ENCODE peak calls at places on chromosomes 4 and X, in eight cellular contexts. One of them, this sample, is unnamed.

GRCh38 chrX:22073928-22074327 is 41.8 kb downstream of the PHEX start:
- DNase-seq in upper lobe of left lung: no peak
- DNase-seq in PC-3: no peak
- DNase-seq in sigmoid colon: no peak
- DNase-seq in fibroblast of lung: no peak
- DNase-seq in endothelial cell of umbilical vein: no peak
- DNase-seq in heart right ventricle: no peak
- DNase-seq in lower lobe of right lung: no peak
- DNase-seq in this sample: no peak

GRCh38 chr4:13097971-13098370 is 386.2 kb downstream of the RAB28 start:
- DNase-seq in sigmoid colon: no peak
- DNase-seq in lower lobe of right lung: no peak
- DNase-seq in endothelial cell of umbilical vein: no peak
- DNase-seq in fibroblast of lung: no peak
- DNase-seq in upper lobe of left lung: no peak
- DNase-seq in heart right ventricle: no peak
- DNase-seq in PC-3: no peak
- DNase-seq in this sample: no peak

GRCh38 chrX:39854772-39855747 is 242.7 kb downstream of the BCOR start:
- DNase-seq in heart right ventricle: no peak
- DNase-seq in lower lobe of right lung: no peak
- DNase-seq in upper lobe of left lung: peak; percentile 35
- DNase-seq in endothelial cell of umbilical vein: no peak
- DNase-seq in fibroblast of lung: no peak
- DNase-seq in sigmoid colon: no peak
- DNase-seq in PC-3: no peak
- DNase-seq in this sample: no peak

GRCh38 chr4:159003420-159004253 is 99.2 kb upstream of the RAPGEF2 start:
- DNase-seq in heart right ventricle: no peak
- DNase-seq in lower lobe of right lung: no peak
- DNase-seq in fibroblast of lung: no peak
- DNase-seq in sigmoid colon: no peak
- DNase-seq in PC-3: no peak
- DNase-seq in endothelial cell of umbilical vein: peak; percentile 81
- DNase-seq in upper lobe of left lung: no peak
- DNase-seq in this sample: no peak

GRCh38 chrX:44016906-44017305 is 43.7 kb upstream of the NDP start:
- DNase-seq in fibroblast of lung: no peak
- DNase-seq in endothelial cell of umbilical vein: no peak
- DNase-seq in sigmoid colon: no peak
- DNase-seq in upper lobe of left lung: no peak
- DNase-seq in heart right ventricle: no peak
- DNase-seq in lower lobe of right lung: no peak
- DNase-seq in PC-3: no peak
- DNase-seq in this sample: no peak

GRCh38 chr4:102815981-102816380 is 11.4 kb downstream of the UBE2D3 start:
- DNase-seq in PC-3: peak; percentile 79
- DNase-seq in sigmoid colon: no peak
- DNase-seq in upper lobe of left lung: no peak
- DNase-seq in fibroblast of lung: peak; percentile 83
- DNase-seq in lower lobe of right lung: no peak
- DNase-seq in heart right ventricle: no peak
- DNase-seq in endothelial cell of umbilical vein: peak; percentile 19
- DNase-seq in this sample: no peak

GRCh38 chr4:168162604-168163003 is 70.3 kb downstream of the ANXA10 start:
- DNase-seq in PC-3: no peak
- DNase-seq in upper lobe of left lung: no peak
- DNase-seq in sigmoid colon: no peak
- DNase-seq in lower lobe of right lung: no peak
- DNase-seq in fibroblast of lung: no peak
- DNase-seq in heart right ventricle: no peak
- DNase-seq in endothelial cell of umbilical vein: no peak
- DNase-seq in this sample: no peak

GRCh38 chr4:102705391-102705935 is 55.3 kb downstream of the MANBA start:
- DNase-seq in lower lobe of right lung: no peak
- DNase-seq in upper lobe of left lung: no peak
- DNase-seq in fibroblast of lung: no peak
- DNase-seq in heart right ventricle: no peak
- DNase-seq in endothelial cell of umbilical vein: no peak
- DNase-seq in PC-3: no peak
- DNase-seq in sigmoid colon: no peak
- DNase-seq in this sample: no peak

GRCh38 chr4:25238052-25238451 is 4.2 kb downstream of the PI4K2B start:
- DNase-seq in endothelial cell of umbilical vein: no peak
- DNase-seq in heart right ventricle: no peak
- DNase-seq in fibroblast of lung: no peak
- DNase-seq in PC-3: no peak
- DNase-seq in upper lobe of left lung: no peak
- DNase-seq in lower lobe of right lung: no peak
- DNase-seq in sigmoid colon: no peak
- DNase-seq in this sample: no peak

GRCh38 chrX:129755779-129756650 is 17.2 kb downstream of the XPNPEP2 start:
- DNase-seq in heart right ventricle: no peak
- DNase-seq in fibroblast of lung: no peak
- DNase-seq in sigmoid colon: no peak
- DNase-seq in endothelial cell of umbilical vein: no peak
- DNase-seq in lower lobe of right lung: no peak
- DNase-seq in upper lobe of left lung: no peak
- DNase-seq in PC-3: no peak
- DNase-seq in this sample: no peak

GRCh38 chr4:70925899-70926635 is 23.9 kb downstream of the MOB1B start:
- DNase-seq in upper lobe of left lung: no peak
- DNase-seq in lower lobe of right lung: no peak
- DNase-seq in fibroblast of lung: no peak
- DNase-seq in endothelial cell of umbilical vein: no peak
- DNase-seq in sigmoid colon: no peak
- DNase-seq in PC-3: no peak
- DNase-seq in heart right ventricle: no peak
- DNase-seq in this sample: no peak

GRCh38 chr4:6969826-6970800 is 60.5 kb downstream of the TBC1D14 start:
- DNase-seq in heart right ventricle: no peak
- DNase-seq in lower lobe of right lung: no peak
- DNase-seq in sigmoid colon: no peak
- DNase-seq in upper lobe of left lung: no peak
- DNase-seq in fibroblast of lung: no peak
- DNase-seq in PC-3: no peak
- DNase-seq in endothelial cell of umbilical vein: no peak
- DNase-seq in this sample: no peak

GRCh38 chr4:74805601-74806000 is 11.3 kb upstream of the BTC start:
- DNase-seq in endothelial cell of umbilical vein: peak; percentile 4
- DNase-seq in heart right ventricle: no peak
- DNase-seq in fibroblast of lung: peak; percentile 57
- DNase-seq in sigmoid colon: no peak
- DNase-seq in upper lobe of left lung: no peak
- DNase-seq in PC-3: peak; percentile 85
- DNase-seq in lower lobe of right lung: no peak
- DNase-seq in this sample: no peak

GRCh38 chr4:52106142-52106541 is 55.0 kb downstream of the SPATA18 start:
- DNase-seq in sigmoid colon: no peak
- DNase-seq in PC-3: no peak
- DNase-seq in fibroblast of lung: no peak
- DNase-seq in endothelial cell of umbilical vein: no peak
- DNase-seq in lower lobe of right lung: no peak
- DNase-seq in upper lobe of left lung: no peak
- DNase-seq in heart right ventricle: no peak
- DNase-seq in this sample: no peak

GRCh38 chrX:150704030-150704613 is 10.9 kb downstream of the MTMR1 start:
- DNase-seq in sigmoid colon: no peak
- DNase-seq in heart right ventricle: no peak
- DNase-seq in endothelial cell of umbilical vein: peak; percentile 79
- DNase-seq in upper lobe of left lung: no peak
- DNase-seq in PC-3: peak; percentile 67
- DNase-seq in fibroblast of lung: no peak
- DNase-seq in lower lobe of right lung: no peak
- DNase-seq in this sample: no peak

GRCh38 chr4:31125496-31125895 is 405.3 kb downstream of the PCDH7 start:
- DNase-seq in fibroblast of lung: no peak
- DNase-seq in lower lobe of right lung: no peak
- DNase-seq in sigmoid colon: no peak
- DNase-seq in upper lobe of left lung: no peak
- DNase-seq in PC-3: no peak
- DNase-seq in endothelial cell of umbilical vein: no peak
- DNase-seq in heart right ventricle: no peak
- DNase-seq in this sample: no peak

GRCh38 chr4:38075370-38076152 is 115.4 kb downstream of the PTTG2 start:
- DNase-seq in lower lobe of right lung: no peak
- DNase-seq in endothelial cell of umbilical vein: peak; percentile 30
- DNase-seq in sigmoid colon: no peak
- DNase-seq in PC-3: no peak
- DNase-seq in fibroblast of lung: peak; percentile 83
- DNase-seq in heart right ventricle: peak; percentile 58
- DNase-seq in upper lobe of left lung: peak; percentile 30
- DNase-seq in this sample: no peak
- H3K27ac ChIP-seq in lower lobe of right lung: peak overlapping the region; percentile 66
- H3K27ac ChIP-seq in endothelial cell of umbilical vein: no peak overlapping the region
- H3K27ac ChIP-seq in sigmoid colon: peak overlapping the region; percentile 52
- H3K27ac ChIP-seq in PC-3: no peak overlapping the region
- H3K27ac ChIP-seq in fibroblast of lung: no peak overlapping the region
- H3K27ac ChIP-seq in heart right ventricle: peak overlapping the region; percentile 80
- H3K27ac ChIP-seq in upper lobe of left lung: peak overlapping the region; percentile 74
- H3K27ac ChIP-seq in this sample: peak overlapping the region; percentile 74

DNA sequence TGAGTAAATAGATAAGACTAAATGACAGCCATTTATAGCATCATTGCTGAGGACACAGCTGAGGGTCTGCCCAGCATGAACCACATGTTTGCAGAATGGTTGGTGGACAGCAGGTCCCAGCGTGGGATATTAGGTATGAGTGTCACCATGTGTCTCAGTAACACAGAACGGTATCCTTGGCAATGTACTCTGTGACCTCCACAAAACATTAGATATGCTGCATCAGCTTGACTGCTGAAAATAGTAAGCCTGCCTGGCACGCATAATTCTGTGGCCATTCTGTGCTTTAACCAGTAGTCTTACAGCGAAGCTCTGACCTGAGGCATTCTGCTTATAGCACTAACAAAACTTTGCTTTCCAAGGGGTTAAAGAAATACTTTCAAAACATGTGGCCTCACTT is 32.0 kb downstream of the LIMCH1 start:
- DNase-seq in sigmoid colon: no peak
- DNase-seq in lower lobe of right lung: no peak
- DNase-seq in endothelial cell of umbilical vein: no peak
- DNase-seq in PC-3: no peak
- DNase-seq in upper lobe of left lung: no peak
- DNase-seq in heart right ventricle: peak; percentile 70
- DNase-seq in fibroblast of lung: no peak
- DNase-seq in this sample: no peak
- H3K4me3 ChIP-seq in sigmoid colon: no peak overlapping the region
- H3K4me3 ChIP-seq in lower lobe of right lung: no peak overlapping the region
- H3K4me3 ChIP-seq in endothelial cell of umbilical vein: no peak overlapping the region
- H3K4me3 ChIP-seq in PC-3: no peak overlapping the region
- H3K4me3 ChIP-seq in upper lobe of left lung: no peak overlapping the region
- H3K4me3 ChIP-seq in heart right ventricle: no peak overlapping the region
- H3K4me3 ChIP-seq in fibroblast of lung: no peak overlapping the region
- H3K4me3 ChIP-seq in this sample: no peak overlapping the region

DNA sequence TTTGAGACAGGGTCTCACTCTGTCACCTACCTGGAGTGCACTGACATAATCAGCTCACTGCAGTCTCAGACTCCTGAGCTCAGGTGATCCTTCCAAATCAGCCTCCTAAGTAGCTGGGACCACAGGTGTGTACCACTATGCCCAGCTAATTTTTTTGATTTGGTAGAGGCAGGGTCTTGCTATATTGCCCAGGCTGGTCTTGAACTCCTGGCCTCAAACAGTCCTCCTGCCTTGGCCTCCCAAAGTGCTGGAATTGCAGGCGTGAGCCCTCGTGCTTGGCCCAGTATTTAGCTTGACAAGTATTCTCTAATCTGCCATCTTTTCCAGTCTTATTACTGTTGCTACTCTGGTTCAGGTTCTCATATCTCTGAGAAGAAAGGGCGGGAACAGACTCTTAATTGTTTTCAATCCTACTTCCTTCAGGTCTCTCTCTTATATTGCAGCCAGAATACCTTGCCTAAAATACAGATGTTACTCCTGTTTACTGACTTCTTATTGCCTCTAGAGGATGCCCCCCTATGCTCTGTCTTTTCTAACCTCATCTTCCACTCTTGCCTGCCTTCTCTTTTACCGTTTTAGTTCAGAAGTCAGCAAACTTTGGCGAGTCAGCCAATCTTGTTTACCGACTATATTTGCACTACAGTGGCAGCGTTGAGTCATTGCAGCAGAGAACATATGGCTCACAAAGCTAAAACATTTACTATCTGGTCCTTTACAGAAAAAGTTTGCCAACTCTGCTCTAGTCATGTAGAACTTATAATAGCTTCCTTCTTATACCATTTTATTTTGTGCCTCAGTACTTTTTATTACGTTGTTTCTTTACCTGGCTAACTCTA is 19.0 kb downstream of the MRPL1 start:
- DNase-seq in PC-3: peak; percentile 72
- DNase-seq in heart right ventricle: no peak
- DNase-seq in upper lobe of left lung: no peak
- DNase-seq in fibroblast of lung: peak; percentile 39
- DNase-seq in endothelial cell of umbilical vein: no peak
- DNase-seq in lower lobe of right lung: no peak
- DNase-seq in sigmoid colon: no peak
- DNase-seq in this sample: no peak
- H3K27ac ChIP-seq in PC-3: peak overlapping the region; percentile 49
- H3K27ac ChIP-seq in heart right ventricle: no peak overlapping the region
- H3K27ac ChIP-seq in upper lobe of left lung: no peak overlapping the region
- H3K27ac ChIP-seq in fibroblast of lung: no peak overlapping the region
- H3K27ac ChIP-seq in endothelial cell of umbilical vein: no peak overlapping the region
- H3K27ac ChIP-seq in lower lobe of right lung: no peak overlapping the region
- H3K27ac ChIP-seq in sigmoid colon: no peak overlapping the region
- H3K27ac ChIP-seq in this sample: no peak overlapping the region

GRCh38 chr4:78459327-78459726 is 92.2 kb upstream of the ANXA3 start:
- DNase-seq in sigmoid colon: no peak
- DNase-seq in lower lobe of right lung: no peak
- DNase-seq in heart right ventricle: no peak
- DNase-seq in PC-3: no peak
- DNase-seq in endothelial cell of umbilical vein: no peak
- DNase-seq in upper lobe of left lung: no peak
- DNase-seq in fibroblast of lung: no peak
- DNase-seq in this sample: no peak

GRCh38 chr4:78460368-78460767 is 91.2 kb upstream of the ANXA3 start:
- DNase-seq in sigmoid colon: no peak
- DNase-seq in upper lobe of left lung: no peak
- DNase-seq in PC-3: no peak
- DNase-seq in endothelial cell of umbilical vein: no peak
- DNase-seq in fibroblast of lung: no peak
- DNase-seq in lower lobe of right lung: no peak
- DNase-seq in heart right ventricle: no peak
- DNase-seq in this sample: no peak

GRCh38 chr4:78454016-78454415 is 97.6 kb upstream of the ANXA3 start:
- DNase-seq in lower lobe of right lung: no peak
- DNase-seq in sigmoid colon: no peak
- DNase-seq in fibroblast of lung: no peak
- DNase-seq in heart right ventricle: no peak
- DNase-seq in endothelial cell of umbilical vein: no peak
- DNase-seq in PC-3: no peak
- DNase-seq in upper lobe of left lung: no peak
- DNase-seq in this sample: no peak

DNA sequence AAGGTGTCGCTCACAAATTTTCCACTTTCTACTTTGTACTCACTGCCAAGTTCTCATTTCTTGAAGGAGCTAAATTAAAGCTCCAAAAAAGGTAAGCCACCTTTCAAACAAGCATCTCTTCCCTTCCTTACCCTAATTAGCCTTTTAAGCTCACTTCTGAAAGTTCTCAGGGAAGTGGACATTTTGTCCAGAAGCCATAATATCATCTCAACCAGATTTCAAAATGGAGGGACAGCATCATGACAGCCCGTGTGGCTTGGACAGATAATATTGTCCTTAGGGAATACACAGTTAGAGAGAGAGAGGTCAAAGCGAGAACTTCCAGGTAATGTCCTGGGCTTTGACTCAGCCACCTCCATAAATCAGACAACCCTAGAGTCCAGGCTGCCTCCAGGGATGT is 93.8 kb upstream of the ANXA3 start:
- DNase-seq in heart right ventricle: no peak
- DNase-seq in lower lobe of right lung: no peak
- DNase-seq in upper lobe of left lung: no peak
- DNase-seq in PC-3: no peak
- DNase-seq in endothelial cell of umbilical vein: no peak
- DNase-seq in fibroblast of lung: no peak
- DNase-seq in sigmoid colon: no peak
- DNase-seq in this sample: no peak
- H3K4me3 ChIP-seq in heart right ventricle: no peak overlapping the region
- H3K4me3 ChIP-seq in lower lobe of right lung: no peak overlapping the region
- H3K4me3 ChIP-seq in upper lobe of left lung: no peak overlapping the region
- H3K4me3 ChIP-seq in PC-3: no peak overlapping the region
- H3K4me3 ChIP-seq in endothelial cell of umbilical vein: no peak overlapping the region
- H3K4me3 ChIP-seq in fibroblast of lung: no peak overlapping the region
- H3K4me3 ChIP-seq in sigmoid colon: no peak overlapping the region
- H3K4me3 ChIP-seq in this sample: no peak overlapping the region

This sample was measured in uterus.